ENCODE peak calls at places on chromosome 2, in six cellular contexts. R is HepG2, Y is tibial nerve, B is stomach, P is spleen, S is adrenal gland. D is an unnamed sample.
A peak's percentile ranks its signal among the peaks of the same experiment; 100 is the strongest.

GRCh38 chr2:239902749-239903201 is 122.4 kb downstream of the NDUFA10 start:
- DNase-seq in S (no peak), R (no peak), Y (no peak), P (peak; percentile 41), B (peak; percentile 13), D (no peak)

GRCh38 chr2:41061371-41061770 is 609.5 kb upstream of the SLC8A1 start:
- DNase-seq in R (no peak), S (no peak), Y (no peak), B (no peak), P (no peak), D (no peak)

GRCh38 chr2:106094101-106094860 is 99.8 kb downstream of the UXS1 start:
- DNase-seq in R (no peak), Y (no peak), S (no peak), B (no peak), P (no peak), D (no peak)

GRCh38 chr2:200300650-200301314 is 5.7 kb upstream of the SPATS2L start:
- DNase-seq in R (no peak), B (no peak), S (no peak), P (no peak), Y (no peak), D (no peak)

GRCh38 chr2:160427629-160428424 is 65.8 kb downstream of the RBMS1 start:
- DNase-seq in R (no peak), P (peak; percentile 77), Y (no peak), S (no peak), B (no peak), D (peak; percentile 43)

GRCh38 chr2:103945083-103945482 is 908.8 kb upstream of the POU3F3 start:
- DNase-seq in P (no peak), Y (no peak), S (no peak), B (no peak), R (no peak), D (no peak)

GRCh38 chr2:69790601-69790959 is 38.9 kb upstream of the GMCL1 start:
- DNase-seq in Y (no peak), P (no peak), B (no peak), S (no peak), R (no peak), D (no peak)

GRCh38 chr2:238487134-238487533 is 60.4 kb downstream of the ASB1 start:
- DNase-seq in B (peak; percentile 23), S (no peak), R (no peak), Y (no peak), P (no peak), D (peak; percentile 25)

GRCh38 chr2:102473020-102473419 is at the start of gene SLC9A4:
- DNase-seq in Y (peak; percentile 58), S (peak; percentile 62), R (peak; percentile 52), B (peak; percentile 85), P (no peak), D (no peak)

GRCh38 chr2:77147154-77147553 is 375.0 kb downstream of the LRRTM4 start:
- DNase-seq in Y (no peak), P (no peak), R (no peak), B (no peak), S (no peak), D (no peak)

GRCh38 chr2:204722207-204722606 is 176.9 kb downstream of the PARD3B start:
- DNase-seq in S (no peak), B (no peak), P (no peak), R (no peak), Y (no peak), D (no peak)

GRCh38 chr2:175203621-175204496 is 22.3 kb upstream of the ATP5MC3 start:
- DNase-seq in Y (no peak), B (peak; percentile 59), R (peak; percentile 50), S (peak; percentile 58), P (peak; percentile 76), D (no peak)

GRCh38 chr2:216637472-216637871 is 4.3 kb downstream of the IGFBP2 start:
- DNase-seq in P (no peak), R (no peak), B (no peak), S (no peak), Y (no peak), D (no peak)

GRCh38 chr2:46388873-46389272 is 90.5 kb upstream of the TMEM247 start:
- DNase-seq in Y (no peak), R (no peak), B (no peak), P (no peak), S (peak; percentile 13), D (no peak)

GRCh38 chr2:46387886-46388515 is 90.8 kb downstream of the EPAS1 start:
- DNase-seq in B (no peak), P (no peak), S (peak; percentile 11), R (peak; percentile 33), Y (no peak), D (no peak)

GRCh38 chr2:46390036-46390435 is 89.3 kb upstream of the TMEM247 start:
- DNase-seq in R (no peak), B (no peak), S (peak; percentile 1), Y (no peak), P (no peak), D (no peak)

GRCh38 chr2:46390901-46391395 is 88.4 kb upstream of the TMEM247 start:
- DNase-seq in S (no peak), R (no peak), Y (no peak), B (no peak), P (no peak), D (no peak)

GRCh38 chr2:46389417-46389916 is 89.9 kb upstream of the TMEM247 start:
- DNase-seq in Y (no peak), P (no peak), B (no peak), S (peak; percentile 16), R (peak; percentile 39), D (peak; percentile 53)
- TF ChIP-seq CTCF in Y (no peak), P (no peak), B (no peak), S (no peak), R (peak; percentile 57), D (peak; percentile 13)

GRCh38 chr2:219571311-219572236 is at the start of gene OBSL1:
- DNase-seq in B (peak; percentile 63), Y (peak; percentile 23), R (peak; percentile 90), P (no peak), S (peak; percentile 94), D (peak; percentile 83)

GRCh38 chr2:219569041-219569440 is 2.3 kb downstream of the OBSL1 start:
- DNase-seq in B (no peak), R (no peak), Y (no peak), P (no peak), S (no peak), D (no peak)

GRCh38 chr2:219569635-219570034 is 1.7 kb downstream of the OBSL1 start:
- DNase-seq in B (no peak), Y (no peak), S (no peak), R (no peak), P (no peak), D (no peak)

GRCh38 chr2:219570924-219571310 is 422 bp downstream of the OBSL1 start:
- DNase-seq in P (no peak), R (no peak), S (no peak), B (no peak), Y (no peak), D (no peak)

DNA sequence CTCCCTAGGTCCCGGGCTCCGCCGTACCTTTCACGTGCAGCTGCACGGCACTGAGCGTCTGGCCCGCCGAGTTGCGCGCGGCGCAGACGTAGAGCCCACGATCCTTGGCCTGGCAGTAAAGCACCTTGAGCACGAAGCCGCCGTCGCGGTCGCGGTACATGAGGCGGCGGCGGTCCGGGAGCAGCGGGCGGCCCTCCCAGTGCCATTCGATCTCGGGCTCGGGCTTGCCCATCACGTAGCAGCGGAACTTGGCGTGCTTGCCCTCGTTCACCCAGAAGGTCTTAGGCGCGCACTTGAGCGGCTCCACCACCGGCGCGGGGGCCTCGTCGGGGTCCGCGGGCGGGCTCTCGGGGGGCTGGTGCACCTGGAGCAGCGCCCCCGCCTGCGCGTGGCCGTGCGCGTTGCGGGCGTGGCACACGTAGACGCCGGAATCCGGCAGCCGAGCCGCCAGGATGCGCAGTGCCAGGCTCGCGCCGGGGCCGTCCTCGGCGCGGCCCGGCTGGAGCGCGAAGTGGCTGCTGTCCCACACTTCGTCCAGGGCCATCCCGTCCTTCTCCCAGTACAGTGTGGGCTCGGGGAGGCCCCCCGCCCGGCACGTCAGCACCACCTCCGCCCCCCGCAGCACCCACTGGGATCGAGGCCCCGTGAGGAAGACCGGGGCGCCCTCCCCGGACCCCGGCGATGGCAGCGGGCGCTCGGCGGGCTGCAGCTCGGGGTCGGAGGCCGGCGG is 980 bp downstream of the OBSL1 start:
- DNase-seq in S (peak; percentile 52), P (no peak), B (no peak), Y (no peak), R (no peak), D (peak; percentile 20)
- TF ChIP-seq POLR2A in S (peak; percentile 37), P (no peak), B (no peak), Y (no peak), R (peak; percentile 62), D (peak; percentile 41)

DNA sequence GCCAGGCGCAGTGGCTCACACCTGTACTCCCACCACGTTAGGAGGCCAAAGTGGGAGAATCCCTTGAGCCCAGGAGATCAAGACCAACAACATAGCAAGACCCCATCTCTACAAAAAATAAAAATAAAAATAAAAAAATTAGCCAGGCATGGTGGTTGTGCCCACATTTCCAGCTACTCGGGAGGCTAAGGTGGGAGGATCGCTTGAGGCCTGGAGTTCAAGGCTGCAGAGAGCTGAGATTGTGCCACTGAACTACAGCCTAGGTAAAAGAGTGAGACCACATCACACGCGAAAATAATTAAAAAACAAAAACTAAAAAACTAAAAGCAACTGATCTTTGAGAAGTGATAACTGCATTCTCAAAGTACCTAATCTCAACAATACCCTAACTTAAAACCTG is 1.8 kb downstream of the C2orf76 start:
- DNase-seq in R (no peak), Y (no peak), S (no peak), P (no peak), B (no peak), D (no peak)
- H3K4me3 ChIP-seq in R (no peak overlapping the region), Y (no peak overlapping the region), S (no peak overlapping the region), P (no peak overlapping the region), B (no peak overlapping the region), D (no peak overlapping the region)

DNA sequence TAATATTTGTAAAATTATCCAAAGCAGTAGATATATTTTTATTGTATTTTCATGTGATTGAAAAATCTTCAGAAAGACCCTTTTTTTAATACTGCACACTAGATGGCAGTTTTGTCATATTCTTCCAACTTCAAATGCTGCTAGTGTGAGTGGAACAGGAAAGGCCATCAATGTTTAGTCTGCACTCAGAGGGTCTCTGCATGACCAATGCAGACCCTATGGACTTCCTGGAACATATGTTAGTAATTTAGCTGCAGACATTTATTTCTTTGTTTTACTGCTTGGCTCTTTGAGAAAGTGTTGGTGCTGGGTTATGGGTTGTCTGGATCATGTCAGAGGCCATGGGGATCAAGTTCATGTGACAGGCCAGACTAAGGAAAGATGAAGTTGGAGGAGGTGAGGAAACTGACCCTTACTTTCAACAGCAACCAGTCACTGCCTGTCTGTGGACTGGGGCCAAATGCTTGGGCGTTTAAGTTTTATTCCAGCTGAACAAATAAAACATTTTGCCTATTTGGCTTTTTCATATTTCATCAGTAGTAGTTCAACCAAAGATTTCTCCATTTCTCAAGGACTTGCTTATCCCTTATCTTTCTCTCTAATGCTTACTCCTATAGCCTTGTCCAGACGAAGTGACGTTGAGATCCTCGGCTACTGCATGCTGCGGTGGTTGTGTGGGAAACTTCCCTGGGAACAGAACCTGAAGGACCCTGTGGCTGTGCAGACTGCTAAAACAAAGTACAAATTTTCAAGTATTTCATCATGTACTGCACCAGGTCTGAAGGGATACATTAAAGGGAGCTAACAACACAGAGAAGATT is 84.8 kb downstream of the VRK2 start:
- DNase-seq in Y (peak; percentile 25), S (peak; percentile 41), B (no peak), P (no peak), R (peak; percentile 15), D (peak; percentile 40)
- TF ChIP-seq CTCF in Y (no peak), S (no peak), B (no peak), P (no peak), R (peak; percentile 59), D (no peak)

GRCh38 chr2:37671013-37671815 is at the start of gene CDC42EP3:
- DNase-seq in Y (peak; percentile 45), B (peak; percentile 80), R (no peak), P (peak; percentile 94), S (peak; percentile 35), D (peak; percentile 67)
- TF ChIP-seq POLR2A in Y (peak; percentile 68), B (no peak), R (no peak), P (peak; percentile 22), S (peak; percentile 23), D (peak; percentile 84)

D was measured in heart left ventricle.